ENCODE peak calls at places on chromosomes 16 and 17, in eight cellular contexts. One of them, this sample, is unnamed. For H3K36me3 and H3K27me3, the result is how much of the 10 kb centered on the place peaks cover.

GRCh38 chr17:74274060-74274702 is at the start of gene DNAI2:
- DNase-seq in uterus: no peak
- DNase-seq in heart right ventricle: peak
- DNase-seq in HAP-1: peak
- DNase-seq in CD8-positive, alpha-beta T cell: peak
- DNase-seq in breast epithelium: no peak
- DNase-seq in mesendoderm: peak
- DNase-seq in left lung: peak
- DNase-seq in this sample: peak

GRCh38 chr17:55584055-55584685 is 72.9 kb upstream of the SMIM36 start:
- DNase-seq in uterus: no peak
- DNase-seq in heart right ventricle: no peak
- DNase-seq in HAP-1: no peak
- DNase-seq in CD8-positive, alpha-beta T cell: no peak
- DNase-seq in breast epithelium: no peak
- DNase-seq in mesendoderm: no peak
- DNase-seq in left lung: no peak
- DNase-seq in this sample: no peak

GRCh38 chr16:66273644-66274334 is 92.7 kb upstream of the CDH5 start:
- DNase-seq in uterus: no peak
- DNase-seq in heart right ventricle: no peak
- DNase-seq in HAP-1: no peak
- DNase-seq in CD8-positive, alpha-beta T cell: no peak
- DNase-seq in breast epithelium: no peak
- DNase-seq in mesendoderm: peak
- DNase-seq in left lung: no peak
- DNase-seq in this sample: peak

GRCh38 chr16:88045820-88046303 is 94.6 kb downstream of the BANP start:
- DNase-seq in uterus: no peak
- DNase-seq in heart right ventricle: no peak
- DNase-seq in HAP-1: no peak
- DNase-seq in CD8-positive, alpha-beta T cell: no peak
- DNase-seq in breast epithelium: no peak
- DNase-seq in mesendoderm: no peak
- DNase-seq in left lung: peak
- DNase-seq in this sample: no peak

GRCh38 chr16:28592979-28593553 is 3.8 kb downstream of the SULT1A2 start:
- DNase-seq in uterus: no peak
- DNase-seq in heart right ventricle: no peak
- DNase-seq in HAP-1: no peak
- DNase-seq in CD8-positive, alpha-beta T cell: no peak
- DNase-seq in breast epithelium: no peak
- DNase-seq in mesendoderm: no peak
- DNase-seq in left lung: no peak
- DNase-seq in this sample: no peak

GRCh38 chr16:28321700-28322411 is 29.5 kb downstream of the SBK1 start:
- DNase-seq in uterus: no peak
- DNase-seq in heart right ventricle: no peak
- DNase-seq in HAP-1: peak
- DNase-seq in CD8-positive, alpha-beta T cell: peak
- DNase-seq in breast epithelium: no peak
- DNase-seq in mesendoderm: peak
- DNase-seq in left lung: no peak
- DNase-seq in this sample: peak

GRCh38 chr16:85894266-85894665 is 4.7 kb upstream of the IRF8 start:
- DNase-seq in uterus: no peak
- DNase-seq in heart right ventricle: no peak
- DNase-seq in HAP-1: no peak
- DNase-seq in CD8-positive, alpha-beta T cell: no peak
- DNase-seq in breast epithelium: no peak
- DNase-seq in mesendoderm: peak
- DNase-seq in left lung: no peak
- DNase-seq in this sample: peak

GRCh38 chr17:11898526-11899235 is 98.6 kb downstream of the ZNF18 start:
- DNase-seq in uterus: no peak
- DNase-seq in heart right ventricle: no peak
- DNase-seq in HAP-1: no peak
- DNase-seq in CD8-positive, alpha-beta T cell: no peak
- DNase-seq in breast epithelium: no peak
- DNase-seq in mesendoderm: no peak
- DNase-seq in left lung: no peak
- DNase-seq in this sample: no peak

GRCh38 chr17:7446669-7447068 is 1.8 kb downstream of the CHRNB1 start:
- DNase-seq in uterus: no peak
- DNase-seq in heart right ventricle: no peak
- DNase-seq in HAP-1: no peak
- DNase-seq in CD8-positive, alpha-beta T cell: no peak
- DNase-seq in breast epithelium: no peak
- DNase-seq in mesendoderm: no peak
- DNase-seq in left lung: no peak
- DNase-seq in this sample: peak

GRCh38 chr17:69175812-69176517 is 34.3 kb upstream of the ABCA6 start:
- DNase-seq in uterus: no peak
- DNase-seq in heart right ventricle: no peak
- DNase-seq in HAP-1: no peak
- DNase-seq in CD8-positive, alpha-beta T cell: no peak
- DNase-seq in breast epithelium: no peak
- DNase-seq in mesendoderm: no peak
- DNase-seq in left lung: no peak
- DNase-seq in this sample: no peak

GRCh38 chr16:17927015-17927414 is 409.5 kb downstream of the NPIPA8 start:
- DNase-seq in uterus: no peak
- DNase-seq in heart right ventricle: no peak
- DNase-seq in HAP-1: no peak
- DNase-seq in CD8-positive, alpha-beta T cell: no peak
- DNase-seq in breast epithelium: no peak
- DNase-seq in mesendoderm: peak
- DNase-seq in left lung: no peak
- DNase-seq in this sample: no peak

GRCh38 chr16:73204359-73205152 is 156.6 kb upstream of the ZFHX3 start:
- DNase-seq in uterus: no peak
- DNase-seq in heart right ventricle: no peak
- DNase-seq in HAP-1: no peak
- DNase-seq in CD8-positive, alpha-beta T cell: no peak
- DNase-seq in breast epithelium: no peak
- DNase-seq in mesendoderm: no peak
- DNase-seq in left lung: no peak
- DNase-seq in this sample: no peak

GRCh38 chr17:65455972-65456343 is 105.5 kb downstream of the AXIN2 start:
- DNase-seq in uterus: peak
- DNase-seq in heart right ventricle: no peak
- DNase-seq in HAP-1: no peak
- DNase-seq in CD8-positive, alpha-beta T cell: peak
- DNase-seq in breast epithelium: no peak
- DNase-seq in mesendoderm: peak
- DNase-seq in left lung: no peak
- DNase-seq in this sample: peak

GRCh38 chr16:1366712-1367299 is 15.1 kb downstream of the GNPTG start:
- DNase-seq in uterus: no peak
- DNase-seq in heart right ventricle: peak
- DNase-seq in HAP-1: no peak
- DNase-seq in CD8-positive, alpha-beta T cell: no peak
- DNase-seq in breast epithelium: no peak
- DNase-seq in mesendoderm: no peak
- DNase-seq in left lung: peak
- DNase-seq in this sample: no peak

GRCh38 chr17:8728991-8729390 is 15.6 kb downstream of the CCDC42 start:
- DNase-seq in uterus: no peak
- DNase-seq in heart right ventricle: no peak
- DNase-seq in HAP-1: no peak
- DNase-seq in CD8-positive, alpha-beta T cell: no peak
- DNase-seq in breast epithelium: no peak
- DNase-seq in mesendoderm: peak
- DNase-seq in left lung: no peak
- DNase-seq in this sample: no peak

GRCh38 chr16:80996688-80997138 is 10.0 kb downstream of the CMC2 start:
- DNase-seq in uterus: no peak
- DNase-seq in heart right ventricle: no peak
- DNase-seq in HAP-1: no peak
- DNase-seq in CD8-positive, alpha-beta T cell: no peak
- DNase-seq in breast epithelium: no peak
- DNase-seq in mesendoderm: no peak
- DNase-seq in left lung: no peak
- DNase-seq in this sample: no peak

GRCh38 chr17:67359960-67360817 is 6.2 kb downstream of the PSMD12 start:
- DNase-seq in uterus: no peak
- DNase-seq in heart right ventricle: no peak
- DNase-seq in HAP-1: peak
- DNase-seq in CD8-positive, alpha-beta T cell: peak
- DNase-seq in breast epithelium: no peak
- DNase-seq in mesendoderm: peak
- DNase-seq in left lung: no peak
- DNase-seq in this sample: peak

DNA sequence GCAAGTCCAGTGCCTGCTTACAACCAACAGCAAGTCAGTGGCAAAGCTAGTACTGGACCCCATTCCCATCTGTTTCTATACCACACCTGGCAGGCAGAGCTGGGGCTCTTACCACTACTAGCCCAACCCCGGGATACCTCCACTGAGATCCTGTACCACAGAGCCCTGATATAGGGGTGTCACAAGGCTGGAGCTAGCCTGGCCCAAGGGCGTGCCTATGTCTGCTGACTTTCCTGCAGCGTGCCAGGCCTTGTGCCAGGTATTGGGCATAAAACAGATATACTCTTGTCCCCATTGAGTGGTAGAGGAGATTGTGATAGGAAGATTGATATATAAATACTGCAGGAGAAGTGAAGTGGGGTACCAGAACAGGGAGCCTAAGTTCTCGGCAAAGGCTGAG is 44.4 kb downstream of the PLD6 start:
- DNase-seq in uterus: no peak
- DNase-seq in heart right ventricle: peak
- DNase-seq in HAP-1: no peak
- DNase-seq in CD8-positive, alpha-beta T cell: no peak
- DNase-seq in breast epithelium: no peak
- DNase-seq in mesendoderm: no peak
- DNase-seq in left lung: peak
- DNase-seq in this sample: no peak
- H3K36me3 ChIP-seq in uterus: under half
- H3K36me3 ChIP-seq in heart right ventricle: half or more
- H3K36me3 ChIP-seq in HAP-1: under half
- H3K36me3 ChIP-seq in CD8-positive, alpha-beta T cell: under half
- H3K36me3 ChIP-seq in breast epithelium: under half
- H3K36me3 ChIP-seq in mesendoderm: under half
- H3K36me3 ChIP-seq in left lung: half or more
- H3K36me3 ChIP-seq in this sample: under half

DNA sequence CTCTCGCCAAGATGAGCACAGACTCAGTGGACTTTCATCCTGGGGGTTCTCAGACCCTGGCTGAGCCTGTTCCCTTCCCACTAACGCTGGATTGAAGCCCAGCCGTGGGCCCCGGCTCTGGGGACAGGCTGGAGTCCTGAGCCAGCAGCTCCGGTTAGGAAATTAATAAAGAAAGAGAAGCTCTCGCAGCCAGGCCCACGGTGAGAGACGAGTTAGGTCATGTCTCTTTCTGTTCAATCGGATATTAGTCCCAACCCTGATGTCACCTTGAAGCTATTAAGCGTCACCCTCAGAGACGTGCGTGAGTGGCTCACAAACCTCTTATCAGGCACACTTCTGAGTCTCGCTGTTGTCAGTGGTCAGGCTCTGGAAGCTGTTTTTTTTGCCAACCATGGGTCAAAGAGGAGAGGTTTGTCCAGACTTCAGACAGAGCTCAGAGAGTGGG is 27.0 kb downstream of the MEOX1 start:
- DNase-seq in uterus: no peak
- DNase-seq in heart right ventricle: peak
- DNase-seq in HAP-1: no peak
- DNase-seq in CD8-positive, alpha-beta T cell: no peak
- DNase-seq in breast epithelium: no peak
- DNase-seq in mesendoderm: no peak
- DNase-seq in left lung: peak
- DNase-seq in this sample: no peak
- H3K27me3 ChIP-seq in uterus: under half
- H3K27me3 ChIP-seq in heart right ventricle: under half
- H3K27me3 ChIP-seq in HAP-1: under half
- H3K27me3 ChIP-seq in CD8-positive, alpha-beta T cell: under half
- H3K27me3 ChIP-seq in breast epithelium: under half
- H3K27me3 ChIP-seq in mesendoderm: under half
- H3K27me3 ChIP-seq in left lung: under half
- H3K27me3 ChIP-seq in this sample: under half

DNA sequence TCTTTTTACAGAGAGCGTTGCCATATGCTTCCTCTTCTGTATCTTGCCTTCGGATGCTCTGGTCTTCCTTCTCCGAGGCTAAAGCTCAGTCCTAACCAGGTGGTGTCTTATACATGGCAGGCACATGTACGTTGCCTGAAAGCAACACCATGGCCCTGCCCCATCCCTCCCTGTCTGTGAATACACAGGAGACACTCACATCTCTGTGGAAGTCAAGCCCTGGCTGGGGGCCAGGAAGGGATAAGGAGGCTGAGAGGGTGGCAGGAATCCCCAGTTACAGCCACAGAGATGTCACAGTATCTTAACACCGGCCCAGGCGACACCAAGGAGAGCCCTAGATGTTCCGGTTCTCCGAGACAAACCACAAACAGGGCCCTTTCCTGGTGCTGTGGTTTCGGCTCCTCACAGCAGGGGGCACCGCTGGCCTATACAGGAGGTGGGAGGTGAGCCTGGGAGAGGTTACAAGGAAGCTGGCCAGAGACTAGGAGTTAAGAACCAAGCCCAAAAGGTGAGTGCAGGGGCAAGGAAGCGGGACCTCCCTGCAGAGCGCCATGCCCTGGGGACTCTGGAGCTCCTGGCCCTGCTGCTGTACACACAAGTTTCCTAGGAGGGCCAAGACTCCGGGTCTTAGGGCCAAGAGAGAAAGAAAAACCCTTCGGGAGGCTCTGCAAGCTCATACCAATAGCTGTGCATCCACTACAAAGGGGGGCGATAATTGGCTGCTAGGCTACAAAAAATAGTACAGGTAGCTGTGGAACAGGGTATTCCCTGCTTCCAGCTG is 41.7 kb downstream of the SRL start:
- DNase-seq in uterus: peak
- DNase-seq in heart right ventricle: peak
- DNase-seq in HAP-1: peak
- DNase-seq in CD8-positive, alpha-beta T cell: peak
- DNase-seq in breast epithelium: peak
- DNase-seq in mesendoderm: peak
- DNase-seq in left lung: peak
- DNase-seq in this sample: peak
- H3K36me3 ChIP-seq in uterus: under half
- H3K36me3 ChIP-seq in heart right ventricle: under half
- H3K36me3 ChIP-seq in HAP-1: under half
- H3K36me3 ChIP-seq in CD8-positive, alpha-beta T cell: under half
- H3K36me3 ChIP-seq in breast epithelium: under half
- H3K36me3 ChIP-seq in mesendoderm: under half
- H3K36me3 ChIP-seq in left lung: under half
- H3K36me3 ChIP-seq in this sample: under half

DNA sequence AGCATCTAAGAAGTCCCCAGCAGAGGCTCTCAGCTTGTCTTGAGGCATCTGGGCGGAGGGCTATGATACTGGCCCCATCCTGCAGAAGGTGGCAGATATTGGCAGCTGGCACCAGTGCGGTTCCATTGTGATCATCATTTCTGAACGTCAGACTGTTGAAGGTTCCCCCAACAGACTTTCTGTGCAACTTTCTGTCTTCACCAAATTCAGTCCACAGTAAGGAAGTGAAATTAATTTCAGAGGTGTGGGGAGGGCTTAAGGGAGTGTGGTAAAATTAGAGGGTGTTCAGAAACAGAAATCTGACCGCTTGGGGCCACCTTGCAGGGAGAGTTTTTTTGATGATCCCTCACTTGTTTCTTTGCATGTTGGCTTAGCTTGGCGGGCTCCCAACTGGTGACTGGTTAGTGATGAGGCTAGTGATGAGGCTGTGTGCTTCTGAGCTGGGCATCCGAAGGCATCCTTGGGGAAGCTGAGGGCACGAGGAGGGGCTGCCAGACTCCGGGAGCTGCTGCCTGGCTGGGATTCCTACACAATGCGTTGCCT is at the start of gene CIITA:
- DNase-seq in uterus: peak
- DNase-seq in heart right ventricle: peak
- DNase-seq in HAP-1: peak
- DNase-seq in CD8-positive, alpha-beta T cell: peak
- DNase-seq in breast epithelium: peak
- DNase-seq in mesendoderm: no peak
- DNase-seq in left lung: no peak
- DNase-seq in this sample: peak
- H3K27me3 ChIP-seq in uterus: under half
- H3K27me3 ChIP-seq in heart right ventricle: under half
- H3K27me3 ChIP-seq in HAP-1: under half
- H3K27me3 ChIP-seq in CD8-positive, alpha-beta T cell: under half
- H3K27me3 ChIP-seq in breast epithelium: under half
- H3K27me3 ChIP-seq in mesendoderm: under half
- H3K27me3 ChIP-seq in left lung: under half
- H3K27me3 ChIP-seq in this sample: under half